ENCODE peak calls at places on chromosomes 3 and 15, in four cellular contexts. O is K562, L is HCT116, X is HepG2. Q is an unnamed sample.

GRCh38 chr3:38396861-38397260 is 50.3 kb downstream of the XYLB start:
- DNase-seq in O (no peak), L (no peak), X (no peak), Q (no peak)

GRCh38 chr3:11641683-11642407 is 1.9 kb downstream of the VGLL4 start:
- DNase-seq in O (peak; percentile 24), L (no peak), X (no peak), Q (no peak)

GRCh38 chr15:62404194-62404985 is 239.3 kb upstream of the C2CD4B start:
- DNase-seq in O (no peak), L (no peak), X (no peak), Q (no peak)

GRCh38 chr15:90414408-90415028 is 26.5 kb downstream of the IQGAP1 start:
- DNase-seq in O (no peak), L (no peak), X (no peak), Q (no peak)

GRCh38 chr15:82197734-82198594 is 64.6 kb downstream of the EFL1 start:
- DNase-seq in O (peak; percentile 42), L (peak; percentile 51), X (peak; percentile 56), Q (peak; percentile 52)

GRCh38 chr3:156728267-156728985 is 54.0 kb downstream of the TIPARP start:
- DNase-seq in O (no peak), L (no peak), X (peak; percentile 81), Q (no peak)

GRCh38 chr15:95059346-95059905 is 828.1 kb downstream of the MCTP2 start:
- DNase-seq in O (no peak), L (no peak), X (no peak), Q (no peak)

GRCh38 chr15:48463366-48463880 is 132.2 kb downstream of the DUT start:
- DNase-seq in O (no peak), L (no peak), X (no peak), Q (no peak)

GRCh38 chr3:38588995-38589937 is 60.2 kb downstream of the SCN5A start:
- DNase-seq in O (no peak), L (no peak), X (no peak), Q (no peak)

GRCh38 chr15:69909719-69910444 is 187.8 kb downstream of the TLE3 start:
- DNase-seq in O (peak; percentile 46), L (peak; percentile 3), X (no peak), Q (no peak)

GRCh38 chr3:32414527-32415202 is 23.0 kb downstream of the CMTM7 start:
- DNase-seq in O (no peak), L (no peak), X (no peak), Q (no peak)

GRCh38 chr3:71163216-71163918 is 420.2 kb downstream of the FOXP1 start:
- DNase-seq in O (no peak), L (no peak), X (no peak), Q (no peak)

DNA sequence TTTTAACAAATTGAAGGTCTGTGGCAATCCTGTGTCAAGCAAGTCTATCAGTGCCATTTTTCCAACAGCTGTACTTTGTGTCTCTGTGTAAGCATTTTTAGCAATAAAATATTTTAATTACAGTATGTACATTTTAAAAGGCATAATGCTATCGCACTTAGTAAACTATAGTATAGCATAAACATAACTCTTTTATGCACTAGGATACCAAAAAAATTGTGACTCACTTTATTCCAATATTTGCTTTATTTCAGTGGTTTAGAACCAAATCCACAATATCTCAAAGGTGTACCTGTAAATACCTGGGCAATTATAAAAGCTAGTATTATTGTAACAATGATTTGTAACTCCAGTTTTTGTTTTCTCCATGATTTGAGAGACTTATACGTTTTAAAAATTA is 46.5 kb downstream of the FRMD5 start:
- DNase-seq in O (no peak), L (no peak), X (no peak), Q (no peak)
- TF ChIP-seq TCF7L2 in O (no peak), L (no peak), X (no peak), Q (no peak)

GRCh38 chr3:138389841-138390581 is 41.6 kb downstream of the MRAS start:
- DNase-seq in O (no peak), L (peak; percentile 76), X (peak; percentile 71), Q (peak; percentile 7)
- TF ChIP-seq CTCF in O (no peak), L (no peak), X (no peak), Q (no peak)

DNA sequence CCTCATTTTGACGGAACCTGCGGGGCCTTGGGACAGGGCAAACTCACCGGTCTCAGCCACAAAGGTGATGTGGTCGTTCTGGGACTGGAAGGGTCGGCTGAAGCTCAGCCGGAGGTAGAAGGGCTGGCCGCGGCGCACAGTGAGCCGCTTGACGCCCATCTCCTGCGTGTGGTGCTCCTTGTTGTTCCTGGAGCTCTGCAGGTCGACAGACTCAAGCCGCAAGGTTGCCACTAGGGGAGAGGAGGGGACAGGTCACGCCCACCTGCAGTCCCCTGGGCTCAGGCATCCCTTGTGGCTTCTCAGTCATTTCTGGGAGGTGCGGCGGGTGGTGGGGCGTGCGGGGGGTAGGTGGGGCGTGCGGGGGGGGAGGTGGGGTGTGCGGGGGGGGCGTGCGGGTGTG is 26.7 kb upstream of the TGM5 start:
- DNase-seq in O (peak; percentile 85), L (no peak), X (peak; percentile 21), Q (no peak)
- TF ChIP-seq TCF7L2 in O (no peak), L (no peak), X (no peak), Q (no peak)

GRCh38 chr3:109018828-109019227 is 65.1 kb upstream of the GUCA1C start:
- DNase-seq in O (no peak), L (no peak), X (peak; percentile 5), Q (no peak)
- TF ChIP-seq CTCF in O (peak; percentile 36), L (no peak), X (peak; percentile 54), Q (peak; percentile 61)

GRCh38 chr3:56917740-56918568 is 116.2 kb upstream of the ARHGEF3 start:
- DNase-seq in O (no peak), L (no peak), X (no peak), Q (no peak)

GRCh38 chr3:56916697-56917336 is 115.1 kb upstream of the ARHGEF3 start:
- DNase-seq in O (no peak), L (no peak), X (no peak), Q (no peak)

GRCh38 chr3:56915969-56916586 is 114.3 kb upstream of the ARHGEF3 start:
- DNase-seq in O (no peak), L (no peak), X (no peak), Q (no peak)

GRCh38 chr3:56919137-56919796 is 117.5 kb upstream of the ARHGEF3 start:
- DNase-seq in O (no peak), L (no peak), X (no peak), Q (no peak)

GRCh38 chr3:56917337-56917697 is 115.6 kb upstream of the ARHGEF3 start:
- DNase-seq in O (no peak), L (no peak), X (no peak), Q (no peak)
- TF ChIP-seq TCF7L2 in O (no peak), L (no peak), X (no peak), Q (no peak)

GRCh38 chr3:35070088-35070487 is 569.2 kb upstream of the ARPP21 start:
- DNase-seq in O (no peak), L (no peak), X (no peak), Q (no peak)
- TF ChIP-seq CTCF in O (no peak), L (no peak), X (no peak), Q (no peak)

GRCh38 chr15:79978694-79979519 is 7.9 kb upstream of the BCL2A1 start:
- DNase-seq in O (no peak), L (no peak), X (peak; percentile 87), Q (no peak)
- TF ChIP-seq TCF7L2 in O (no peak), L (no peak), X (no peak), Q (no peak)

DNA sequence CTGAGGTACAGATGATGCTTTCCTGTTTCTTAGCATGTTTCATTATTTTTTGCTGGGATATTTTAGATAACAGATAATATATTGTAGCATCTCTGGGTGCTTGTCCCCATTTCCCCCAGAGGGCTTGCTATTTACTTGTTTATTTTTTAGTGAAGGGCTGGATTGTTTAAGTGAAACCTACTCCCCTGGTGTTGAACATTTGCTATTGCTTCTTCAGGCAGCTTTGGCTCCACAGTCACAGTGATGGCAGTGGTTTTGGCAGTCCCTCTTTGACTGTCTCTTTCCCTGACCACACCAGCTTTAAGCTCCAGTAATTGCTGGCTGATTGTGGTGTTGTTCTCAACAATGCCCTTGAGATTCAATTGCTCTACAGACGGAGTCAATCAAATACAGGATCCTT is 128.9 kb downstream of the KLF13 start:
- DNase-seq in O (no peak), L (no peak), X (no peak), Q (no peak)
- TF ChIP-seq CTCF in O (no peak), L (peak; percentile 33), X (no peak), Q (no peak)

DNA sequence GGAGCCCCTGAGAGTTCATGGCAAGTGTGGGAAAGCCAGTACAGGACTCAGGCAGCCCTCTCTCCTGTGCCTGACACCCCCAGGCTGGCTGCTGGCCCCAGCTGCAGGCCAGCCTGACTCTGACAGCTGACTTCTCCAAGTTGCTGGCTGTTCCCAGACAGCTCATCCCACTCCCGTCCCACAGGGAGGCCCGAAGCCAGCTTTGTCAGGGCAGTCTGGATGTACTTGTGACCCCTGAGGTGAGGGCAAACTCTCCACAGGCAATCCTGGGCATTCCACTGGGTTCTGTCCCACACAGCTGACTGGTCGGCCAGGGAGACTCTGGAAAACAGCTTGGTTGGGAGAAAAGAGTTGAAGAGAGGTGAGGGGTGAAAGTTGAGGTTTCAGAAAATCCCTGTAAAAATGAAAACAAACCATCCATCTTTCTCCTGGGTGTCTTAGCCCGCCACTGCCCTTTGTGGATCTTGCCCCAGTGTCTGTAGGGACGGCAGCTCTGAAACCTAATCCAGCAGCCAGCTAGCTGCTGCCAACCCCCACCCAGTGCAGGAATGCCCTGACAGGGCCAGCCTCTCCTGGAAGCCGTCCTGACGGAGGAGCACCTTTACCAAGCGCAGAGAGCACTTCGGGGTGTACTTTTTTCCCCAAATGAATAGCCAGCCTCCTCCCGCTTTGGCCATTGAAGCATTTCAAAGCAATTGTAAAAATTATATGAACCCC is 87.9 kb downstream of the DNAJB8 start:
- DNase-seq in O (no peak), L (no peak), X (no peak), Q (no peak)
- TF ChIP-seq TCF7L2 in O (no peak), L (no peak), X (no peak), Q (no peak)

Q was measured in Panc1.